ENCODE peak calls at places on chromosome 10, in four cellular contexts. I is heart right ventricle, W is astrocyte of the spinal cord, U is SK-N-SH. L is an unnamed sample.

GRCh38 chr10:30422981-30423654 is 10.9 kb upstream of the MAP3K8 start:
- DNase-seq in U (no peak), I (peak; percentile 48), W (peak; percentile 56), L (peak; percentile 97)

GRCh38 chr10:126935263-126935946 is 30.2 kb downstream of the DOCK1 start:
- DNase-seq in W (peak; percentile 29), U (peak; percentile 79), I (no peak), L (no peak)

GRCh38 chr10:80590585-80591125 is 53.0 kb downstream of the SH2D4B start:
- DNase-seq in U (no peak), I (no peak), W (no peak), L (no peak)

GRCh38 chr10:46514899-46515298 is 41.6 kb downstream of the GPRIN2 start:
- DNase-seq in U (no peak), W (no peak), I (no peak), L (no peak)

GRCh38 chr10:128026620-128027281 is 99.5 kb downstream of the MKI67 start:
- DNase-seq in I (no peak), W (no peak), U (no peak), L (no peak)

GRCh38 chr10:93852721-93853120 is 41.1 kb upstream of the SLC35G1 start:
- DNase-seq in I (no peak), W (no peak), U (no peak), L (peak; percentile 71)

GRCh38 chr10:124992462-124993344 is 50.8 kb downstream of the ZRANB1 start:
- DNase-seq in I (peak; percentile 38), W (peak; percentile 72), U (peak; percentile 59), L (peak; percentile 59)

GRCh38 chr10:7258948-7259523 is 151.8 kb downstream of the SFMBT2 start:
- DNase-seq in I (peak; percentile 25), W (peak; percentile 64), U (peak; percentile 41), L (no peak)

GRCh38 chr10:113945075-113945686 is 90.7 kb downstream of the NHLRC2 start:
- DNase-seq in W (peak; percentile 71), I (no peak), U (no peak), L (no peak)

GRCh38 chr10:125166658-125167057 is 6.3 kb upstream of the CTBP2 start:
- DNase-seq in I (no peak), W (no peak), U (no peak), L (no peak)

GRCh38 chr10:52741851-52742250 is 30.7 kb downstream of the MBL2 start:
- DNase-seq in U (no peak), W (no peak), I (no peak), L (no peak)

GRCh38 chr10:74992068-74992467 is 119.4 kb upstream of the SAMD8 start:
- DNase-seq in U (no peak), I (no peak), W (no peak), L (no peak)

GRCh38 chr10:103215601-103216000 is 22.5 kb upstream of the NT5C2 start:
- DNase-seq in W (no peak), I (no peak), U (no peak), L (no peak)

GRCh38 chr10:62813981-62814380 is 2.2 kb downstream of the EGR2 start:
- DNase-seq in I (no peak), U (no peak), W (no peak), L (no peak)

GRCh38 chr10:113326160-113327111 is 226.4 kb upstream of the HABP2 start:
- DNase-seq in U (peak; percentile 39), I (no peak), W (peak; percentile 89), L (peak; percentile 86)

GRCh38 chr10:82091413-82091812 is 216.4 kb downstream of the NRG3 start:
- DNase-seq in U (no peak), W (no peak), I (no peak), L (no peak)

GRCh38 chr10:86410542-86411124 is 44.0 kb upstream of the GRID1 start:
- DNase-seq in U (no peak), I (no peak), W (peak; percentile 72), L (peak; percentile 69)

GRCh38 chr10:107409517-107409916 is 245.0 kb upstream of the SORCS1 start:
- DNase-seq in U (no peak), I (no peak), W (peak; percentile 5), L (no peak)

GRCh38 chr10:69801434-69802315 is at the start of gene COL13A1:
- DNase-seq in I (peak; percentile 50), U (peak; percentile 65), W (peak; percentile 80), L (no peak)

GRCh38 chr10:69803809-69804208 is 2.1 kb downstream of the COL13A1 start:
- DNase-seq in U (no peak), W (no peak), I (no peak), L (no peak)

GRCh38 chr10:69800665-69801064 is 1.0 kb upstream of the COL13A1 start:
- DNase-seq in W (no peak), I (no peak), U (no peak), L (no peak)

GRCh38 chr10:69801094-69801433 is 642 bp upstream of the COL13A1 start:
- DNase-seq in U (peak; percentile 73), I (peak; percentile 53), W (peak; percentile 68), L (no peak)

DNA sequence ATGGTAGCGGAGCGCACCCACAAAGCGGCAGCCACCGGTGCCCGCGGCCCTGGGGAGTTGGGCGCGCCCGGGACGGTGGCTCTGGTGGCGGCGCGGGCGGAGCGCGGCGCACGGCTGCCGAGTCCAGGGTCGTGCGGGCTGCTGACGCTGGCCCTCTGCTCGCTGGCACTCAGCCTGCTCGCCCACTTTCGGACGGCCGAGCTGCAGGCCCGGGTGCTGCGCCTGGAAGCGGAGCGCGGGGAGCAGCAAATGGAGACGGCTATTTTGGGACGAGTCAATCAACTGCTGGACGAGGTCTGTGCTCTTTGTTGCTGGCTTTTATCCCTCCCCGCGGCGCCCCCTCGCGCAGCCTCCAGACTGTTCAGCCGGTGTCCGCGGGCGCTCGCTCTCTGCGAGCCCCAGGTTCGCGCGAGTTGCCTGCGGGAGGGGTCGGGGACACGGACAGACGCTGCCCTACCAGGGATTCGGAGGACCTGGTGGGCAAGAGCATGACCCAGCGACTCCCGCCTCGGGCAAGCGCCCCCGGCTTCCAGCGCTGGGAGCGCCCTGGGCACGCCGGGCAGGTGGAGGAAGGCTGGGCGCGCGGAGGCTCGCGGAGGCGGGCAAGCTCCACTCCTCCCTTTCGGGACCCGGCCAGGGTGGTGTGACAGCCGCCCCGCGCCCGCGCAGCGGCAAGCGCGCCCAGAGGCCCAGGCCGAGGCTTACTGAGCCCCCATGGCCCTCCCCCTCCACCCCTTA is 887 bp downstream of the COL13A1 start:
- DNase-seq in U (peak; percentile 88), W (peak; percentile 72), I (peak; percentile 57), L (no peak)
- H3K4me3 ChIP-seq in U (peak overlapping the region; percentile 59), W (peak overlapping the region; percentile 96), I (peak overlapping the region; percentile 43), L (no peak overlapping the region)

DNA sequence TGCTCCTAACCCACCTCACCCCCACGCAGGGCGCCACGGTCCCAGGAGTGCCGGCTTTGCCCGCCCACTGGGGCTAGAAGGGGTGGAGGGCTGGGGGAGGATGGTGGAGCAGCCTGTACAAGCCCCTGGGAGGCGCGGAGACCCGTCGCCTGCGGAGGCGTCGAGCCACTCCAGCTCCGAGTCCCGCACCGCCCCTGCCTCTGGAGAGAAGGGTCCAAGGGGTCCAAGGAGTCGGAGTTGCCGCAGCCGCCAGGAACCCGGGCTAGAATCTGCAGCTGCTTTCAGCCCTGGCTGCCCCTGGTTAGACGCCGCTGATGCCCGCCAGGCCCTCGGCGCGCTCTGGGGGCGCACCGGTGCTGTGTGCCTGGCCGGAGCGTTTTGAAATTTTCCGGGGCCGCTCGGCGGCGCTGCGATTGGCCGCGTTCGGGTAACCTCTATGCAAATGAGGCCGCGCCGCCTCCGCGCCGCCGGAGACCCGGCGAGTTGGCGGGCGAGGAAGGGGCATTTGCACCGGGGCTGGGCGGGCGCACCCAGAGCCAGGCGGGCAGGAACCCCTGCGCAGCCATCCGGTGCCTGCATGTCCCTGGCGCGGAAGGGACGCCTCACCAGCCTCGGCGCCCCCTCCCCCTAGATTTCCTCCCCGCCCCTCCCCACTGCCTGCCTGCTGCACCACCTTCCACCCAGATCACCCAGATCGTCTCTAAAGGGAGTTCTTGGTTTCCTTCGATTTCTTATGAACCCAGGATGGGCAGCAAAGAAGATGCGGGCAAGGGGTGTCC is at the start of gene HMX2:
- DNase-seq in I (no peak), U (peak; percentile 55), W (no peak), L (no peak)
- H3K4me3 ChIP-seq in I (no peak within 1 kb of the TSS), U (no peak within 1 kb of the TSS), W (no peak within 1 kb of the TSS), L (no peak within 1 kb of the TSS)

DNA sequence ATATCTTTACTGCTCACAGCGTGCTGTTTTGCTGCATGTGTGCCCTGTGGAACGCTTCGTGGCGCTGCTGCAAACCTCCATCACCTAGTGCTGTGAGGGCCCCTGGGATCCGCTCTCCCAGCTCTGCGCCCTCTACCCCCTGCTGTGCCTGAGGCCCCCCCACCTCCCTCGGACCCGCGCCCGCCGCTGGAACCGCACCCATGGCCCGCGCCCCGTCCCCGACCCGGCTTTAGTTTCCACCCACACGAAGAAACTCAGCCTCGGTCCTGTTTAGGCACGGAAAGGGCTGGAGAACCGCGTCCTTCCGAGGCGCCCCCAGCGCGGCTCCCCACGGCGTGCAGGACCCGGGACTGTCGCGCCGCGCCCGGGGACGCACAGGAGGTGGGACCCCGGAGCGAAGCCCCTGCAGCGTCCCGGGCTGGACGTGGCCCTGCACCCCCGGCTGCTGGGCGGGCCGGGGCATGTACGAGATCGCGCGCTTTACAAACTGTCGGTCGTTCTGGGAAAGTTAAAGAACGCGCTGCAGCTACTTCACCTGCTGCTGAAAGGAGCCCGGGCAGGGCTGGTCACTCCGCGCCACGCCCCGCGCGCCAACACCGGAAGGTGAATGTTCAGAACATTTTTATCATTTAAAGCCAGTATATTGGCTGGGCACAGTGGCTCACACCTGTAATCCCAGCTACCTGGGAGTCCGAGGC is 54.3 kb downstream of the BMS1 start:
- DNase-seq in W (peak; percentile 15), I (no peak), U (peak; percentile 82), L (no peak)
- H3K4me3 ChIP-seq in W (peak overlapping the region; percentile 24), I (peak overlapping the region; percentile 30), U (peak overlapping the region; percentile 50), L (no peak overlapping the region)

GRCh38 chr10:69320521-69320920 is 42.2 kb downstream of the HK1 start:
- DNase-seq in W (no peak), I (no peak), U (no peak), L (no peak)
- H3K4me3 ChIP-seq in W (no peak overlapping the region), I (peak overlapping the region; percentile 68), U (peak overlapping the region; percentile 97), L (no peak overlapping the region)

DNA sequence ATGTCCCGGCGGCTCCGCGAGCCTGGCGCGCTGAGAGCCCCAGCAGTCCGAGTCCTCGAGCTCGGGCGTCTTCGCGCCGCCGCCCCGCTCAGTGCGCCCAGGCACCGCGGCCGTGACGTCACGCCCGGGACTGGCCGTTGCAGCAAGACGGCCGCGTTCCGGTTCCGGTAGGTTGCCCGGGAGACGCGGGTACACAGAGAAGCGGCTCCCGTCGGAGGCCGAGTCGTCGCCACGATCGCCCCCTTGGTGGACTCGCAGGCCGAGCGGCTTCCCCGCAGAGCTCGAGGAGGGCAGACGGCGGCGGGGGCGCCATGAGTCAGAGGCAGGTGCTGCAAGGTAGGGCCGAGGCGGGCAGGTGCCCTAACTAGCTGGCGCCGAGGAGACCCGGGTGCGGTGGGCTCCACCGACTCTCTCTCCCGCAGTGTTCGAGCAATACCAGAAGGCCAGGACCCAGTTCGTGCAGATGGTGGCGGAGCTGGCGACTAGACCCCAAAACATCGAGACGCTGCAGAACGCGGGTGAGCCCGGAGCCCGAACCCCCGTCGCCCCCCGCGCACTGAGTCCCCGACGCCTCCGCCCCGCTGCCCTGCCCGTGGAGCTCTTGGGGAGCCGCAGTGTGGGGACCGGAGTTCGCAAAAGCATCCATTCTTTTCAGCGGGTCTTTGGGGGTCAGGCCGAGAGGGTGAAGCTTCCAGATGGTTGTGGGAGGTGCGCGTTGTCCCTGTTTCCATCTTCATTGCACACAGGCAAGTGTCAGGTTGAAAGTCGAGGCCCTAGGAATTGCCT is at the start of gene SPAG6:
- DNase-seq in W (no peak), U (peak; percentile 84), I (peak; percentile 48), L (peak; percentile 42)
- H3K4me3 ChIP-seq in W (no peak within 1 kb of the TSS), U (peak within 1 kb of the TSS; percentile 51), I (no peak within 1 kb of the TSS), L (peak within 1 kb of the TSS; percentile 39)

GRCh38 chr10:73808021-73808815 is 3.2 kb downstream of the NDST2 start:
- DNase-seq in I (no peak), W (no peak), U (no peak), L (no peak)
- H3K4me3 ChIP-seq in I (no peak overlapping the region), W (no peak overlapping the region), U (no peak overlapping the region), L (no peak overlapping the region)

L was measured in trophoblast cell.